ENCODE peak calls at places on chromosomes 2 and 18, in six cellular contexts. R is GM13976, V is left ventricle myocardium inferior, L is SK-N-SH, G is upper lobe of right lung, S is GM23338. O is an unnamed sample.

GRCh38 chr2:208406474-208407451 is at the start of gene PTH2R:
- DNase-seq in R (peak), V (no peak), L (peak), G (peak), S (peak), O (no peak)

GRCh38 chr2:34096552-34097171 is 497.6 kb upstream of the FAM98A start:
- DNase-seq in R (peak), V (no peak), L (peak), G (no peak), S (peak), O (no peak)

GRCh38 chr2:58571181-58571852 is 330.2 kb upstream of the FANCL start:
- DNase-seq in R (peak), V (no peak), L (peak), G (no peak), S (peak), O (no peak)

GRCh38 chr2:207092803-207093202 is 72.9 kb downstream of the KLF7 start:
- DNase-seq in R (no peak), V (no peak), L (no peak), G (no peak), S (no peak), O (no peak)

GRCh38 chr2:44722002-44722625 is 219.4 kb upstream of the SIX3 start:
- DNase-seq in R (no peak), V (no peak), L (no peak), G (no peak), S (no peak), O (no peak)

GRCh38 chr2:69817739-69818494 is 11.5 kb upstream of the GMCL1 start:
- DNase-seq in R (no peak), V (no peak), L (peak), G (no peak), S (no peak), O (no peak)

GRCh38 chr2:203661509-203661908 is 44.9 kb upstream of the CD28 start:
- DNase-seq in R (no peak), V (no peak), L (no peak), G (no peak), S (no peak), O (no peak)

GRCh38 chr2:220279372-220279771 is 651.9 kb downstream of the SLC4A3 start:
- DNase-seq in R (no peak), V (no peak), L (no peak), G (no peak), S (no peak), O (no peak)

GRCh38 chr2:189409136-189409535 is 32.1 kb upstream of the WDR75 start:
- DNase-seq in R (no peak), V (no peak), L (no peak), G (no peak), S (no peak), O (no peak)

GRCh38 chr2:48147719-48148118 is 241.4 kb upstream of the FBXO11 start:
- DNase-seq in R (no peak), V (no peak), L (no peak), G (no peak), S (no peak), O (no peak)

GRCh38 chr2:127637725-127638252 is 8.2 kb upstream of the GPR17 start:
- DNase-seq in R (no peak), V (no peak), L (no peak), G (no peak), S (peak), O (no peak)

GRCh38 chr18:79068299-79068945 is 772 bp upstream of the ATP9B start:
- DNase-seq in R (no peak), V (no peak), L (no peak), G (no peak), S (peak), O (no peak)

GRCh38 chr2:32264422-32265149 is at the start of gene NLRC4:
- DNase-seq in R (peak), V (no peak), L (no peak), G (no peak), S (no peak), O (no peak)

GRCh38 chr2:223055140-223055539 is 3.1 kb downstream of the KCNE4 start:
- DNase-seq in R (no peak), V (no peak), L (no peak), G (no peak), S (no peak), O (no peak)

GRCh38 chr2:20877944-20878343 is 55.0 kb upstream of the LDAH start:
- DNase-seq in R (no peak), V (no peak), L (no peak), G (no peak), S (no peak), O (no peak)

GRCh38 chr2:189304360-189304759 is 124.8 kb upstream of the COL5A2 start:
- DNase-seq in R (no peak), V (no peak), L (no peak), G (no peak), S (no peak), O (no peak)

GRCh38 chr2:45046786-45047185 is 37.5 kb upstream of the SIX2 start:
- DNase-seq in R (no peak), V (no peak), L (no peak), G (no peak), S (no peak), O (no peak)

GRCh38 chr2:239724851-239725550 is 300.1 kb downstream of the NDUFA10 start:
- DNase-seq in R (no peak), V (no peak), L (no peak), G (peak), S (no peak), O (no peak)

GRCh38 chr2:177467646-177468045 is 75.1 kb downstream of the AGPS start:
- DNase-seq in R (no peak), V (no peak), L (no peak), G (no peak), S (no peak), O (no peak)

GRCh38 chr2:121694398-121695178 is 42.1 kb downstream of the NIFK start:
- DNase-seq in R (no peak), V (no peak), L (no peak), G (no peak), S (no peak), O (no peak)

GRCh38 chr2:207258191-207258991 is 92.6 kb upstream of the KLF7 start:
- DNase-seq in R (no peak), V (peak), L (no peak), G (no peak), S (no peak), O (peak)

GRCh38 chr18:9240270-9240669 is 94.3 kb upstream of the TWSG1 start:
- DNase-seq in R (no peak), V (no peak), L (no peak), G (no peak), S (no peak), O (no peak)

GRCh38 chr18:23871410-23871809 is 143.1 kb upstream of the TTC39C start:
- DNase-seq in R (peak), V (peak), L (peak), G (no peak), S (peak), O (no peak)

GRCh38 chr2:1621501-1621900 is 122.8 kb downstream of the PXDN start:
- DNase-seq in R (no peak), V (no peak), L (no peak), G (no peak), S (no peak), O (no peak)

GRCh38 chr2:217527586-217528202 is 475.1 kb downstream of the TNS1 start:
- DNase-seq in R (no peak), V (no peak), L (no peak), G (no peak), S (no peak), O (no peak)

GRCh38 chr18:22778996-22779395 is 154.1 kb upstream of the RBBP8 start:
- DNase-seq in R (no peak), V (peak), L (peak), G (no peak), S (no peak), O (no peak)

GRCh38 chr2:175167076-175167791 is 769 bp downstream of the ATF2 start:
- DNase-seq in R (peak), V (peak), L (peak), G (no peak), S (peak), O (no peak)

GRCh38 chr2:102621630-102622029 is 2.3 kb downstream of the SLC9A2 start:
- DNase-seq in R (no peak), V (no peak), L (no peak), G (no peak), S (no peak), O (no peak)

GRCh38 chr2:102619414-102620319 is at the start of gene SLC9A2:
- DNase-seq in R (peak), V (peak), L (peak), G (peak), S (peak), O (no peak)

GRCh38 chr2:102620367-102620766 is 1.0 kb downstream of the SLC9A2 start:
- DNase-seq in R (peak), V (no peak), L (no peak), G (no peak), S (peak), O (no peak)

GRCh38 chr2:102618452-102619413 is 620 bp upstream of the SLC9A2 start:
- DNase-seq in R (peak), V (no peak), L (no peak), G (peak), S (peak), O (no peak)

DNA sequence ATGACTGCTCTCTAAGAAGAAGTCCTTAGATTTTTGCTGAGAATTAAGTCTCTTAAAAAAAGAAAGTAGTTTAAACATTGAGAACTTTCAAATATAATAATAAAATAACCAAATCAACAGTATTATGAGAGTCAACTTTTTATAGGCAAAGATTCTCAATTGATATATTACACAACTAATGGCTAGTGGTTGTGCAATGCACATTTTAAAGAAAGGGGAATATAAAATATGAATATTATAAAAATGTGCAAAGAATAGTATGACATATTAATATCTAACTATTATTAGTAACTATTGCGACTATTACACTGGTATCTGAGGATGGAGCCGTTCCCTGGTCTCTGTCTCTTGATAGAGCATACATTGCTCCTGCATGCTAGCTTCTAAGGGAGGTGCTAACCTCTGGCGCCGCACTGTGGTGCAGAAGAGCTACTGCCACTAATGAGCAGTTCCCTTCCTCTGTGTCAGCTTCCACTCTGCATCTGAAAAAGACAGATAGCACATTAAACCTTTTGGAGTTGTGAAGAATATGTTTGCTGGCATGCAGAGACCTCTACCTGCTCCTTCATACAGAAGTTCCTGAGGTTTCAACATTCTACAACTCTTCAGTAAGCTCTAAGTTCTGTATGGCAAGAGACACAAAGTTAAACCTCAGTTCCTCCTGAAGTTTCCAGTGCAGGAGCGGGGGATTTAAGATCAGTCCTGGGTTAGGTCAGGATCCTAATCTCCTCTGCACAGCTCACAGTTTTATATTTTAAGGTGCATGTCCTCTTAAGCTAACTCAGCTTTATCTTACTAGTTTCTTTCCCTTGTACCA is 3.5 kb upstream of the SLC9A2 start:
- DNase-seq in R (peak), V (peak), L (peak), G (peak), S (peak), O (peak)
- TF ChIP-seq CTCF in R (peak), V (peak), L (peak), G (peak), S (peak), O (peak)

GRCh38 chr18:50186385-50186784 is 8.6 kb downstream of the MYO5B start:
- DNase-seq in R (no peak), V (no peak), L (no peak), G (no peak), S (no peak), O (no peak)

GRCh38 chr18:50190236-50190635 is 4.7 kb downstream of the MYO5B start:
- DNase-seq in R (no peak), V (no peak), L (no peak), G (no peak), S (no peak), O (no peak)

GRCh38 chr18:50188652-50189051 is 6.3 kb downstream of the MYO5B start:
- DNase-seq in R (no peak), V (no peak), L (no peak), G (no peak), S (no peak), O (no peak)

GRCh38 chr18:50189160-50189559 is 5.8 kb downstream of the MYO5B start:
- DNase-seq in R (no peak), V (no peak), L (no peak), G (no peak), S (no peak), O (no peak)

GRCh38 chr18:50187659-50188058 is 7.3 kb downstream of the MYO5B start:
- DNase-seq in R (no peak), V (no peak), L (no peak), G (no peak), S (peak), O (no peak)
- TF ChIP-seq CTCF in R (no peak), V (no peak), L (no peak), G (no peak), S (peak), O (no peak)

DNA sequence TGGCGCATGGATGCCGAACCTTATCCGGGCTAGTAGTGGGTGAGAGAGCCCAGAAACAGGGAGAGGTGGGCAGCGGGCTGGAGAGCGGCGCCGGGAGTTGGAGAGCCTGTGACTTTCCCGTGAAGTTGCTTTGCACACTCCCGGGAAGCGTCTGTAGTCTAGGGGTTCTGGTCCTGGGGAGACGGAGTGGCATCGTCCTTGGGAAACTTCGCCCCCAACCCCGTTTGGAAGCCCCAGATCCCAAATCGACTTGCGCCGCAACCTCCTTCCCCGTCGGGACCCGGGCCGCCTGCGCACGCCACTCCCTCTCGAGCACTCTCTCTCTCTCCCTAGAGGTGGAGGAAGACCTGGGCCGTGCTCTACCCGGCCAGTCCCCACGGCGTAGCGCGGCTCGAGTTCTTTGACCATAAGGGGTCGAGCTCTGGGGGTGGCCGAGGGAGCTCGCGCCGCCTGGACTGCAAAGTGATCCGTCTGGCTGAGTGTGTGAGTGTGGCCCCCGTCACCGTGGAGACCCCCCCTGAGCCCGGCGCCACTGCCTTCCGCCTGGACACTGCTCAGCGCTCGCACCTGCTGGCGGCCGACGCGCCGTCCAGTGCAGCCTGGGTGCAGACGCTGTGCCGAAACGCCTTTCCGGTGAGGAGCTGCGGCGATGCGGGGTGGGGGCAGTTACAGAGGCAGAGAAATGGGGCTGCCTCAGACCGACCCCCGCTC is 456 bp downstream of the DOK1 start:
- DNase-seq in R (peak), V (peak), L (peak), G (peak), S (peak), O (no peak)
- TF ChIP-seq CTCF in R (no peak), V (no peak), L (no peak), G (no peak), S (no peak), O (no peak)

GRCh38 chr2:3741867-3742602 is 38.7 kb downstream of the DCDC2C start:
- DNase-seq in R (no peak), V (no peak), L (no peak), G (no peak), S (peak), O (no peak)
- TF ChIP-seq CTCF in R (no peak), V (no peak), L (no peak), G (no peak), S (peak), O (no peak)

DNA sequence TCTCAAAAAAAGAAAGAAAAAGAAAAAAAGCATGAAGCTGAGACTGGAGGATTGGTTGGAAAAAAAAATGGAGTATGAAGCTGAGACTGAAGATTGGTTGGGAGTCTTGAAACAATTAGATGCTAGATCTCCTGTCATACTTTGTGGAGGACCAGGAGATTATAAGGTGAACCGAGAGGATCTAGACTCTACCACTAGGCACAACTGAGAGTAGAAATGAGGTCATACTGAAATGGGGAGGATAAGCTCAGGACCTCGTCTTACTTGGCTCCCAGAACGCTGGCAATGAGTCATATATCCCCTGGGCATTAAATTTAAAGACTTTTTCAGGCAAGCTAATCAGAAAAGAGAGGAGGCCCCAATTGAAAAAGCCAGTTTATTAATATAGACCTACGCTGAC is 3.3 kb upstream of the ORC2 start:
- DNase-seq in R (peak), V (no peak), L (no peak), G (no peak), S (no peak), O (no peak)
- TF ChIP-seq CTCF in R (no peak), V (no peak), L (no peak), G (no peak), S (no peak), O (no peak)

DNA sequence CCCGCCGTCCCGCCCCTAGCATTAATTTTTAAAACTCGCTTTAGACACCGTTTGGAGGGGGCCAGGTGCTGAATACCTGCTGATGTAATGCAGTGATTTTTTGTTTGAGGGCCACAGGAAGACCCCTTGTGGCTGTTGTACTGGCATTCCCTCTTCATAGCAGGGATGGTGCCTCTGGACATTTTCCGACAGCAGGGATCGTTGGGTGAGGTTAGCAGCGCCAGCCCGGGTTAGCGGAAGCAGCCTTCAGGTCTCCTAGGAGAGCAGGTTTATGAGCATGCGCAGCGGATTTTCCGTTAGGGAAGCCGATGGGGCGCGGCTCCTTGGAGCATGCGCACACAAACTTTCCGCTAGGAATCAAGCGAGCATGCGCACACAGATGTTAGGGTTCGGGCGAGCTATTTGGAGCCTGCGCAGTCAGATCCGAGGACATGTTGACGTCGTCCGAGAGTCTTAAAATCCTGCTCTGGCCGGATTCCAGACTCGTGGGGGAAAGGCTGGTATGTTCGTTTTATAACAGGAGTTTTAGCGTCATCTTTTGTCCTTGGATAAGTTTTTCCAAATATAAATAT is 17.2 kb upstream of the C2orf74 start:
- DNase-seq in R (peak), V (peak), L (peak), G (peak), S (peak), O (peak)
- TF ChIP-seq CTCF in R (no peak), V (peak), L (peak), G (no peak), S (peak), O (no peak)

O was measured in D721Med.